ENCODE peak calls at places on chromosomes 4 and X, in four cellular contexts. N is GM10248, J is IMR-90, W is adrenal gland. F is an unnamed sample.
A peak's percentile ranks its signal among the peaks of the same experiment; 100 is the strongest.

GRCh38 chrX:74925210-74926088 is at the start of gene NEXMIF:
- DNase-seq in N (peak; percentile 45), J (no peak), W (peak; percentile 30), F (no peak)

GRCh38 chr4:153576443-153576774 is 107.7 kb upstream of the TLR2 start:
- DNase-seq in N (no peak), J (no peak), W (no peak), F (no peak)

GRCh38 chrX:65601530-65602281 is 65.7 kb upstream of the MSN start:
- DNase-seq in N (no peak), J (peak; percentile 88), W (peak; percentile 76), F (peak; percentile 80)

GRCh38 chrX:111410451-111410850 is 1.5 kb downstream of the DCX start:
- DNase-seq in N (no peak), J (no peak), W (no peak), F (no peak)

GRCh38 chr4:124686279-124686678 is 26.3 kb downstream of the ANKRD50 start:
- DNase-seq in N (no peak), J (no peak), W (no peak), F (no peak)

GRCh38 chr4:113452868-113453620 is 308.5 kb downstream of the CAMK2D start:
- DNase-seq in N (no peak), J (peak; percentile 79), W (no peak), F (no peak)

GRCh38 chr4:108097990-108098553 is 70.7 kb downstream of the LEF1 start:
- DNase-seq in N (no peak), J (no peak), W (no peak), F (no peak)

GRCh38 chrX:44903107-44903506 is 30.1 kb downstream of the KDM6A start:
- DNase-seq in N (no peak), J (peak; percentile 78), W (no peak), F (no peak)

GRCh38 chr4:122739174-122739573 is 6.7 kb downstream of the BBS12 start:
- DNase-seq in N (no peak), J (peak; percentile 88), W (no peak), F (no peak)

GRCh38 chrX:46444011-46444410 is 101.2 kb downstream of the ZNF674 start:
- DNase-seq in N (no peak), J (peak; percentile 89), W (peak; percentile 29), F (no peak)

GRCh38 chr4:107643021-107643420 is 77.0 kb downstream of the PAPSS1 start:
- DNase-seq in N (no peak), J (no peak), W (no peak), F (no peak)

GRCh38 chr4:25915359-25915716 is 1.3 kb downstream of the SMIM20 start:
- DNase-seq in N (no peak), J (no peak), W (no peak), F (no peak)

GRCh38 chrX:55056820-55057690 is 17.8 kb upstream of the PAGE2B start:
- DNase-seq in N (no peak), J (peak; percentile 19), W (no peak), F (no peak)

GRCh38 chr4:174156239-174156826 is 127.1 kb downstream of the FBXO8 start:
- DNase-seq in N (peak; percentile 8), J (peak; percentile 38), W (no peak), F (no peak)

GRCh38 chr4:25098964-25099843 is 61.0 kb downstream of the SEPSECS start:
- DNase-seq in N (no peak), J (peak; percentile 63), W (peak; percentile 95), F (no peak)

GRCh38 chrX:12080265-12080664 is 58.0 kb upstream of the FRMPD4 start:
- DNase-seq in N (peak; percentile 10), J (peak; percentile 55), W (no peak), F (no peak)

GRCh38 chr4:121308328-121308663 is 72.5 kb downstream of the QRFPR start:
- DNase-seq in N (no peak), J (no peak), W (no peak), F (no peak)

GRCh38 chr4:6087669-6088068 is 69.4 kb upstream of the C4orf50 start:
- DNase-seq in N (no peak), J (peak; percentile 28), W (no peak), F (no peak)

GRCh38 chrX:39752820-39753219 is 344.9 kb downstream of the BCOR start:
- DNase-seq in N (no peak), J (peak; percentile 29), W (peak; percentile 55), F (no peak)

GRCh38 chr4:142600952-142601351 is 245.1 kb downstream of the INPP4B start:
- DNase-seq in N (no peak), J (no peak), W (no peak), F (no peak)

GRCh38 chrX:57528670-57529255 is 63.0 kb upstream of the ZXDB start:
- DNase-seq in N (no peak), J (peak; percentile 1), W (no peak), F (no peak)

GRCh38 chr4:4712800-4713528 is 146.5 kb upstream of the MSX1 start:
- DNase-seq in N (no peak), J (no peak), W (no peak), F (no peak)

GRCh38 chr4:36242629-36243354 is 1.5 kb downstream of the ARAP2 start:
- DNase-seq in N (no peak), J (no peak), W (no peak), F (no peak)

GRCh38 chrX:73876897-73877296 is 313.9 kb downstream of the CHIC1 start:
- DNase-seq in N (no peak), J (no peak), W (no peak), F (no peak)

GRCh38 chr4:72846280-72847111 is 223.0 kb downstream of the COX18 start:
- DNase-seq in N (no peak), J (no peak), W (no peak), F (no peak)

GRCh38 chrX:150361777-150362351 is 1.3 kb upstream of the MAMLD1 start:
- DNase-seq in N (no peak), J (peak; percentile 29), W (peak; percentile 31), F (no peak)

GRCh38 chrX:118497180-118497814 is 1.7 kb downstream of the DOCK11 start:
- DNase-seq in N (no peak), J (no peak), W (no peak), F (no peak)

GRCh38 chr4:40301592-40301991 is 33.5 kb upstream of the CHRNA9 start:
- DNase-seq in N (peak; percentile 63), J (no peak), W (no peak), F (no peak)

GRCh38 chrX:139213241-139213709 is 317.3 kb upstream of the F9 start:
- DNase-seq in N (no peak), J (no peak), W (no peak), F (no peak)

GRCh38 chrX:40094041-40094899 is 3.5 kb downstream of the BCOR start:
- DNase-seq in N (no peak), J (peak; percentile 55), W (peak; percentile 84), F (no peak)

GRCh38 chr4:185470503-185471195 is 884 bp downstream of the CCDC110 start:
- DNase-seq in N (peak; percentile 16), J (peak; percentile 12), W (peak; percentile 63), F (peak; percentile 86)

GRCh38 chr4:17059192-17059634 is 160.8 kb upstream of the LDB2 start:
- DNase-seq in N (no peak), J (peak; percentile 40), W (no peak), F (no peak)

GRCh38 chr4:7462509-7462971 is 27.8 kb upstream of the PSAPL1 start:
- DNase-seq in N (no peak), J (peak; percentile 2), W (no peak), F (no peak)

DNA sequence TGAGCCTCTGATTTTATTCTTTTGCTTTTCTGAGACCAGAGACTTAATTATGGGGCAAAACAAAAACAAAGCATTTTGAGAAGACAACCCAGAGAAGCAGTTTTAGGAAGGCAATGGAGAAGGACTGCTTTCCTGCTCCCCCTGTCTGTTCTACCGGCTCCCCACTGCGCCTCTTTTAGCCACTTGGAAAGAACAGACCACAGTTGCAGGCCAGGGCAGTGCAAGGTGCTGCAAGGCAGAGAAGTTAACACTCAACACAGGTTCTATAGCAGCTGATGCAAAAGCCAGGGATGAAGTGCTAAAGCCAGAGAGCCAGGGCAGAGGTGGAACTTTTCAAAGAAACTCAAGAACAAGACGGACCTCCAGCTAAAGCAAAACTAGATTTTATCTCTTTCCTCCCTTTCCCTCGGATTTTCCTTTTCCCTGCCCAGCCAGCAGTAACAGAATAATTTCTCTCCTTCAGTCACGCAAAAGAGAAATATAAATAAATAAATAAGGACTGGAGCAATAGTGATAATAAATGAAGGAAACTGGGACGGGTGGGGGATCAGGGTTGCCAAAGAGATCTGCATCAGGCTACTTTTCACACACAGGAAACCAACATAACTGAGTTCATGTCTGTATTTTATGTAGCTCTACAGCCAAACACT is 10.4 kb downstream of the SH3RF1 start:
- DNase-seq in N (no peak), J (no peak), W (no peak), F (no peak)
- TF ChIP-seq CTCF in N (no peak), J (no peak), W (no peak), F (no peak)

DNA sequence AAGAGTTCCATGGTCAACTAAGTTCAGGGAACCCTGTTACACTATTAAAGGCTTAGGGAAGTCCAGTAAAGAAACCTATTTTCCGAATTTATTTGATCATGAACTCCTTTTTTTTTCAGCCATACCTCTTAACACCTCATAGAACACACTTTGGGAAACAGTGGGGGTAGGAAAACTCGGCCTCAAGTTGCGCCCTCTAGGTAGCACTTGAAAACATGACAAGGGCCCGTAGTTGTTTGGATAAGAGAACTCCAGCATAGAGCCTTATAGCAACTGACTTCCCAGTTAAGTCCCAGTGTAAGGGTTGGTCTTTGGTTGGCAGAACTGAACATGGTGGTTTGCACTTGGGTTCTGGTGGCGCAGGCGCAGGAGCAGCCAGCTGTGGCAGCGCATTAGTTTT is 14.4 kb downstream of the OGT start:
- DNase-seq in N (no peak), J (no peak), W (no peak), F (no peak)
- TF ChIP-seq CTCF in N (no peak), J (no peak), W (no peak), F (no peak)

GRCh38 chrX:23901805-23902204 is 5.9 kb downstream of the APOO start:
- DNase-seq in N (peak; percentile 52), J (peak; percentile 77), W (peak; percentile 47), F (no peak)
- TF ChIP-seq CTCF in N (peak; percentile 55), J (peak; percentile 63), W (peak; percentile 58), F (peak; percentile 57)

DNA sequence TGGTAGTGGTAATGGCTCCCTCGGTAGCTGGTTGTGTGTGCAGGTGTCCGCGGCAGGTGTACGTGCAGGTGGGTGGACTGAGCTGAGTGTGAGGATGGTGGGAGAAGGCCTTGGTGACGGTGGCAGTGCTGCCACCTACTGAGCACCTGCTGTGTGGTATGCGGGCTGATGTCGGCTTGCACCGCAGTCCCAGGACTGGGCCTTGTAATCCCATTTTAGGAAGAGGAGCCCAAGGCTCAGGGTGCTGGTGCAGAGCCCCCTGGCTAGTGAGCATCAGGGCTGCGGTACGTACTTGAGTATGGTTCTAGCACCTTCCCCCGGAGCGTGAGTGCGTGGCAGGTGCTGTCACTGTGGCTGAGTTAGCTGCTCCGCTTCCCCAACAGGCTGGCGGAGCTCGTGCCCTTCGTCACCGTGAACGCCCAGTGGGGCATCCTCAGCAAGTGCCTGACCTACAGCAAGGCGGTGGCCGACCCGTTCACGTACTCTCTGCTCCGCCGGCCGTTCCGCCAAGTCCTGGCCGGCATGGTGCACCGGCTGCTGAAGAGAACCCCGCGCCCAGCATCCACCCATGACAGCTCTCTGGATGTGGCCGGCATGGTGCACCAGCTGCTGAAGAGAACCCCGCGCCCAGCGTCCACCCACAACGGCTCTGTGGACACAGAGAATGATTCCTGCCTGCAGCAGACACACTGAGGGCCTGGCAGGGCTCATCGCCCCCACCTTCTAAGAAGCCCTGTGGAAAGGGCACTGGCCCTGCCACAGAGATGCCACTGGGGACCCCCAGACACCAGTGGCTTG is 5.7 kb upstream of the CPZ start:
- DNase-seq in N (no peak), J (no peak), W (no peak), F (no peak)
- TF ChIP-seq CTCF in N (no peak), J (no peak), W (no peak), F (no peak)